ENCODE peak calls at places on chromosomes 7 and 10, in six cellular contexts. H is K562, G is GM12878, C is GM12891, I is HepG2, E is H1. D is an unnamed sample.

GRCh38 chr7:30796105-30796869 is 25.1 kb downstream of the MINDY4 start:
- DNase-seq in H (no peak), G (no peak), C (no peak), I (no peak), E (no peak), D (no peak)

GRCh38 chr10:123367181-123367580 is 213.0 kb downstream of the BUB3 start:
- DNase-seq in H (no peak), G (no peak), C (no peak), I (no peak), E (no peak), D (no peak)

GRCh38 chr7:157273208-157274202 is 63.3 kb upstream of the DNAJB6 start:
- DNase-seq in H (peak; percentile 99), G (no peak), C (peak; percentile 94), I (peak; percentile 58), E (peak; percentile 92), D (peak; percentile 88)

GRCh38 chr10:127694580-127695193 is 42.3 kb upstream of the FOXI2 start:
- DNase-seq in H (peak; percentile 17), G (no peak), C (peak; percentile 12), I (peak; percentile 39), E (peak; percentile 94), D (peak; percentile 13)

GRCh38 chr10:10515479-10516204 is 502.0 kb upstream of the CELF2 start:
- DNase-seq in H (no peak), G (no peak), C (no peak), I (no peak), E (no peak), D (no peak)

GRCh38 chr7:15891151-15891842 is 204.8 kb upstream of the MEOX2 start:
- DNase-seq in H (no peak), G (no peak), C (no peak), I (no peak), E (no peak), D (no peak)

GRCh38 chr7:14988941-14989340 is 86.4 kb upstream of the DGKB start:
- DNase-seq in H (no peak), G (no peak), C (no peak), I (no peak), E (no peak), D (no peak)

GRCh38 chr7:94834359-94834758 is 73.0 kb upstream of the PPP1R9A start:
- DNase-seq in H (no peak), G (no peak), C (no peak), I (no peak), E (no peak), D (no peak)

GRCh38 chr7:117997862-117998825 is 124.9 kb upstream of the CTTNBP2 start:
- DNase-seq in H (no peak), G (no peak), C (no peak), I (no peak), E (no peak), D (no peak)

GRCh38 chr10:19918800-19919199 is 102.6 kb downstream of the PLXDC2 start:
- DNase-seq in H (no peak), G (no peak), C (no peak), I (peak; percentile 13), E (no peak), D (no peak)

GRCh38 chr7:134616611-134617010 is 30.0 kb upstream of the BPGM start:
- DNase-seq in H (no peak), G (no peak), C (no peak), I (no peak), E (no peak), D (no peak)

GRCh38 chr7:45149606-45150005 is 8.0 kb upstream of the RAMP3 start:
- DNase-seq in H (no peak), G (no peak), C (no peak), I (no peak), E (no peak), D (no peak)

GRCh38 chr10:129550111-129550510 is 83.1 kb downstream of the MGMT start:
- DNase-seq in H (no peak), G (no peak), C (no peak), I (no peak), E (no peak), D (no peak)

GRCh38 chr10:132724436-132724835 is 61.5 kb downstream of the NKX6-2 start:
- DNase-seq in H (no peak), G (no peak), C (no peak), I (no peak), E (no peak), D (no peak)

GRCh38 chr7:54932818-54933543 is 85.8 kb upstream of the EGFR start:
- DNase-seq in H (no peak), G (no peak), C (no peak), I (peak; percentile 17), E (peak; percentile 67), D (no peak)
- TF ChIP-seq POLR2A in H (no peak), G (no peak), C (no peak), I (no peak), E (peak; percentile 63), D (no peak)

GRCh38 chr10:86673216-86673826 is 5.0 kb downstream of the LDB3 start:
- DNase-seq in H (no peak), G (no peak), C (no peak), I (no peak), E (no peak), D (no peak)

GRCh38 chr10:86670290-86670811 is 2.0 kb downstream of the LDB3 start:
- DNase-seq in H (no peak), G (no peak), C (no peak), I (no peak), E (no peak), D (no peak)

GRCh38 chr10:86670876-86671275 is 2.6 kb downstream of the LDB3 start:
- DNase-seq in H (no peak), G (no peak), C (no peak), I (no peak), E (no peak), D (no peak)

GRCh38 chr10:86671419-86671818 is 3.1 kb downstream of the LDB3 start:
- DNase-seq in H (no peak), G (no peak), C (no peak), I (no peak), E (no peak), D (no peak)

DNA sequence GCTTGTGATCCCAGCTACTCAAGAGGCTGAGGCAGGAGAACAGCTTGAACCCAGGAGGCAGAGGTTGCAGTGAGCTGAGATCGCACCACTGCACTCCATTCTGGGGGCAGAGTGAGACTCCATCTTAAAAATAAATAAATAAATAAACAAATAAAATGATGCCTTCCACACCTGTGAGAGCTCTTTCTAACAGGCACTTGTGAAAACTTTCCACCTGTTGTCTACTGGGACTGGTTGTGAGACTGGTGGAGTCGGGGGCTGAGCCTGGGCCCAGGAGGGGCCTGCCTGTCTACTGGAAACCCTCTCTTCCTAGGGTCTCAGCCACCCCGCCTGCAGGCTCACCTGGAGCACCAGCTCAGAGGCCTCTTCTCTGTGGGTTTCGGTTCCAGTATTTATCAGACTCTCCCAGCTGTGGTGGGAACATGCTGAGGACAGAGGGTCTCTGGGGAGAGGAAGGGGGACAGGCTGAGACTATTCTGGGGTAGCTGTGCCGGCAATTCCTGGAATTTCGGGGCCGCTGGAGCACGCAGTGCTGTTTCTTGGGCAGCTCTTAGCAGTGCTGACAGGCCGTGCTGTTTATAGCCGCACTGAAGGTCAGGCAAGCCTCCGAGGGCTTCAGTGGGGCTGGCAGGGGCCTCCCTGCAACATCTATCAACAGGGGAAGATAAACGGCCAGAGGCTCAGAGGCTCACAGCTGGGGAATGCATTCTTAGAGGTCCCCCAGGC is 3.8 kb downstream of the LDB3 start:
- DNase-seq in H (no peak), G (no peak), C (peak; percentile 53), I (no peak), E (no peak), D (no peak)
- TF ChIP-seq POLR2AphosphoS5 in H (no peak), G (no peak), C (no peak), I (no peak), E (no peak), D (no peak)

GRCh38 chr7:82528577-82529305 is 85.2 kb upstream of the CACNA2D1 start:
- DNase-seq in H (no peak), G (no peak), C (no peak), I (no peak), E (no peak), D (no peak)

GRCh38 chr7:82534687-82535086 is 91.1 kb upstream of the CACNA2D1 start:
- DNase-seq in H (no peak), G (no peak), C (no peak), I (no peak), E (no peak), D (no peak)

GRCh38 chr7:82527831-82528230 is 84.3 kb upstream of the CACNA2D1 start:
- DNase-seq in H (no peak), G (no peak), C (no peak), I (no peak), E (no peak), D (no peak)

DNA sequence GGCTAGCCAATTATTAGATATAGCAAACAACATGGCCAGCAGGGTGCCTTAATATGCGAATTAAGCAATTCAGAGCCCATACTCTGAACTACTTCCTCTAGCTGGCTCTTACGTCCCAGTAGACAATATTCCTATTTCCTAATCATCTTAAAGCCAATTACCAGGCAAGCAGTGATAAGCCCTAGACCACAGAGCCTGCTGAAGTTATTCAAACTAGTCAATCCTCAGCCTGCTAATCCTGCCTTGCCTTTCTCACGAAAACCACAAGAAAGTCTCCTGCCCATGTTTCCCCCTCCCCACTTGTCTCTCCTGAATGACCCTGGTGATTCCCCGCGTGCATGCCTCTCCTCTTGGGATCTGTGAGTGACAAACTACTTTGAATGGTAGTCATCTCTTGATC is 86.8 kb upstream of the CACNA2D1 start:
- DNase-seq in H (no peak), G (no peak), C (no peak), I (no peak), E (no peak), D (no peak)
- TF ChIP-seq TAF1 in H (no peak), G (no peak), C (no peak), I (no peak), E (no peak), D (no peak)

GRCh38 chr10:79244841-79245504 is 102.3 kb upstream of the PPIF start:
- DNase-seq in H (no peak), G (peak; percentile 82), C (no peak), I (no peak), E (no peak), D (peak; percentile 49)

GRCh38 chr10:79244068-79244442 is 103.2 kb upstream of the PPIF start:
- DNase-seq in H (no peak), G (no peak), C (no peak), I (no peak), E (no peak), D (peak; percentile 34)

GRCh38 chr10:79242620-79243152 is 104.6 kb upstream of the PPIF start:
- DNase-seq in H (no peak), G (no peak), C (peak; percentile 78), I (no peak), E (peak; percentile 63), D (peak; percentile 63)

GRCh38 chr10:79241990-79242619 is 105.2 kb upstream of the PPIF start:
- DNase-seq in H (peak; percentile 54), G (no peak), C (peak; percentile 66), I (no peak), E (peak; percentile 69), D (peak; percentile 68)

DNA sequence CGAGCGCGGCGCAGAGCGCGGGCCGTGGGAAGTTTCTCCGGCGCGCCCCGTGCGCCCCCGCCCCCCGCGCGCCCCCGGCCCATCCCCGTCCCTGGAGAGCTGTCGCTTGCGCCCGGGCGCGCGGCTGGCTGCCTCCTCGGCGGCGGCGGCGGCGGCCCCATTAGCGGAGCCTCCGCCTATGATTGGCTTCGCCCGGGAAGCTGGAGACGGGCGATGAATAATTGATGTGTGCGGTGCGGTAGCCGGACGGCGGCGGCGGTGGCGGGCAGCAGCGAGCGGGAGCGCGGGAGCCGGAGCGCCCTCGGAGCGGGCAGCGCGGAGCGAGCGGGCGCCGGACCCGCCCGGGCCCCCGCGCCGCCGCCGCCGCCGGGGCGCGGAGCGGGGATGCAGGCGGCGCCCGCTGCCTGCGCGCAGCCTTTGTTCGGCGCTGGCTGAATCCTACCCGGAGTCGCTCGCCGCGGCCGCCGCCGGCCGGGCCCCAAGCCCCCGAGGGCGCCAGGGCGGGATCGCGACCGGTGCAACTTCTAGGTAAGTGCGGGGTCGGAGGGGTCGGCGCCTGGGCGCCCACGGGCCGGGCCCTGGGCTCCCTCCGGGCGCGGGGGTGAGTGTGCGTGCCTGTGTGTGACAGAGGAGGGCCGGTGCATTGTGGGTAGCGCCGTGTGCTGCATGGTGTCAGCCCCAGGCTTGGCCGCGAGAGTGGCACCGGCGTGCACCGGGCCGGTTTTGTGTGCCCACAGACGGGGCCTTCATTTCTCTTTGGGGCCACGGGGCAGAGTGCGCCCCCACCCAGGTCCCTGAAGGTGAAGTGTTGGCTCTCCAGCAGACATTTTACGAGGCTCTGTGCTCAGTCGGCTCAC is 103.8 kb upstream of the PPIF start:
- DNase-seq in H (no peak), G (no peak), C (peak; percentile 79), I (no peak), E (peak; percentile 73), D (peak; percentile 79)
- TF ChIP-seq POLR2A in H (no peak), G (peak; percentile 75), C (peak; percentile 58), I (no peak), E (peak; percentile 18), D (peak; percentile 81)

D was measured in GM12892.